ENCODE peak calls at places on chromosomes 4 and X, in nine cellular contexts. G is PC-3, M is GM23338, F is OCI-LY7, J is mammary epithelial cell, N is SK-N-SH, S is fibroblast of lung, H is GM23248, E is MM.1S. W is an unnamed sample. For H3K79me2, the result is how much of the 10 kb centered on the place peaks cover.

GRCh38 chrX:118595501-118596042 is 100.0 kb downstream of the DOCK11 start:
- DNase-seq in H (no peak), S (no peak), J (no peak), M (no peak), G (no peak), N (no peak), E (no peak), F (no peak), W (no peak)

GRCh38 chrX:103608305-103608963 is 671 bp downstream of the TCEAL3 start:
- DNase-seq in G (peak), S (no peak), M (no peak), H (peak), E (no peak), J (no peak), F (no peak), N (peak), W (no peak)

GRCh38 chrX:115366535-115366934 is 77.0 kb downstream of the LUZP4 start:
- DNase-seq in F (no peak), E (no peak), J (no peak), N (no peak), M (no peak), G (no peak), S (no peak), H (no peak), W (no peak)

GRCh38 chr4:129233691-129234090 is 137.7 kb downstream of the C4orf33 start:
- DNase-seq in M (no peak), E (no peak), F (no peak), N (no peak), J (no peak), H (no peak), G (no peak), S (no peak), W (no peak)

GRCh38 chr4:5638316-5638715 is 70.0 kb downstream of the EVC2 start:
- DNase-seq in F (no peak), N (no peak), S (no peak), M (no peak), G (peak), H (peak), E (no peak), J (peak), W (peak)

GRCh38 chr4:3820016-3820805 is 54.0 kb downstream of the ADRA2C start:
- DNase-seq in N (no peak), S (no peak), F (no peak), E (no peak), M (no peak), H (no peak), J (no peak), G (no peak), W (no peak)

GRCh38 chr4:158796370-158797140 is 27.7 kb downstream of the FNIP2 start:
- DNase-seq in M (no peak), J (peak), N (no peak), E (no peak), S (no peak), G (no peak), H (peak), F (no peak), W (peak)

GRCh38 chr4:33381806-33382205 is 2661.6 kb downstream of the PCDH7 start:
- DNase-seq in N (no peak), G (peak), E (no peak), M (no peak), S (no peak), H (no peak), F (no peak), J (no peak), W (no peak)

GRCh38 chrX:109943740-109944092 is 59.2 kb upstream of the TMEM164 start:
- DNase-seq in E (no peak), H (no peak), S (no peak), F (no peak), M (no peak), J (no peak), G (no peak), N (no peak), W (no peak)

GRCh38 chrX:1108451-1109445 is 103.7 kb downstream of the CRLF2 start:
- DNase-seq in H (no peak), S (no peak), N (no peak), E (no peak), F (no peak), M (peak), G (no peak), J (no peak), W (no peak)

GRCh38 chr4:80138556-80139538 is 58.5 kb upstream of the PRDM8 start:
- DNase-seq in G (peak), J (peak), N (no peak), H (peak), F (no peak), M (no peak), S (peak), E (peak), W (peak)

GRCh38 chr4:72701987-72702819 is 133.2 kb upstream of the ADAMTS3 start:
- DNase-seq in H (peak), S (peak), J (peak), N (peak), G (peak), M (peak), F (peak), E (peak), W (no peak)

GRCh38 chrX:1422135-1422465 is 30.2 kb upstream of the SLC25A6 start:
- DNase-seq in J (no peak), M (no peak), G (no peak), H (no peak), N (no peak), F (no peak), E (no peak), S (no peak), W (no peak)

GRCh38 chr4:168815373-168816345 is 194.4 kb downstream of the CBR4 start:
- DNase-seq in G (no peak), H (no peak), S (peak), F (no peak), N (no peak), J (no peak), M (no peak), E (no peak), W (no peak)

GRCh38 chr4:52862605-52863236 is 604 bp downstream of the RASL11B start:
- DNase-seq in N (peak), G (no peak), M (no peak), H (no peak), E (no peak), S (no peak), F (no peak), J (no peak), W (no peak)

GRCh38 chrX:105553118-105553517 is 269.2 kb upstream of the NRK start:
- DNase-seq in S (no peak), E (no peak), J (peak), H (no peak), G (no peak), M (no peak), F (no peak), N (no peak), W (no peak)

GRCh38 chr4:159358226-159358625 is 255.3 kb downstream of the RAPGEF2 start:
- DNase-seq in M (no peak), N (no peak), G (peak), H (peak), F (no peak), J (peak), E (no peak), S (peak), W (no peak)

GRCh38 chr4:53863163-53863562 is 201.2 kb downstream of the CHIC2 start:
- DNase-seq in J (no peak), E (no peak), H (peak), F (no peak), G (no peak), S (peak), M (no peak), N (no peak), W (no peak)

GRCh38 chrX:152061083-152061482 is 77.3 kb downstream of the MAGEA10 start:
- DNase-seq in G (no peak), H (no peak), N (no peak), M (no peak), S (no peak), J (no peak), F (no peak), E (no peak), W (no peak)

GRCh38 chr4:177322156-177322685 is 12.5 kb downstream of the NEIL3 start:
- DNase-seq in G (no peak), F (no peak), E (no peak), J (no peak), M (no peak), H (no peak), N (no peak), S (peak), W (no peak)

GRCh38 chr4:61753739-61754138 is 553.6 kb downstream of the ADGRL3 start:
- DNase-seq in M (no peak), E (no peak), N (no peak), F (no peak), H (no peak), G (no peak), J (no peak), S (no peak), W (no peak)

GRCh38 chr4:174119818-174120217 is 163.6 kb downstream of the FBXO8 start:
- DNase-seq in N (no peak), G (no peak), E (no peak), H (peak), J (no peak), F (no peak), M (no peak), S (no peak), W (no peak)

GRCh38 chr4:38371391-38371851 is 292.6 kb upstream of the KLF3 start:
- DNase-seq in S (peak), J (peak), H (peak), F (no peak), N (no peak), M (no peak), G (peak), E (no peak), W (peak)

GRCh38 chr4:177118596-177118995 is 191.1 kb upstream of the NEIL3 start:
- DNase-seq in J (peak), N (peak), F (no peak), M (no peak), S (peak), E (no peak), G (no peak), H (peak), W (no peak)

GRCh38 chrX:3348191-3348590 is 1.7 kb upstream of the MXRA5 start:
- DNase-seq in E (no peak), J (no peak), S (no peak), M (no peak), H (no peak), G (no peak), F (no peak), N (no peak), W (peak)

GRCh38 chrX:46920235-46920634 is 8.0 kb downstream of the JADE3 start:
- DNase-seq in J (no peak), M (no peak), S (no peak), N (no peak), E (no peak), F (no peak), H (no peak), G (no peak), W (no peak)

GRCh38 chr4:183354213-183354612 is 32.0 kb upstream of the CLDN24 start:
- DNase-seq in G (peak), M (no peak), H (no peak), N (no peak), E (no peak), J (peak), F (no peak), S (no peak), W (peak)

GRCh38 chrX:98731821-98732220 is 1678.3 kb downstream of the PCDH19 start:
- DNase-seq in J (no peak), G (no peak), M (no peak), H (no peak), F (no peak), N (no peak), E (no peak), S (no peak), W (no peak)

GRCh38 chrX:135632353-135632752 is 81.1 kb upstream of the CT45A1 start:
- DNase-seq in N (no peak), H (no peak), M (no peak), F (peak), J (no peak), G (peak), S (no peak), E (peak), W (no peak)

GRCh38 chrX:94400488-94400887 is 726.5 kb downstream of the FAM133A start:
- DNase-seq in J (peak), M (peak), H (no peak), F (no peak), E (peak), N (no peak), S (no peak), G (peak), W (peak)

GRCh38 chrX:44305921-44306320 is 37.6 kb downstream of the EFHC2 start:
- DNase-seq in H (no peak), S (peak), G (no peak), E (no peak), N (no peak), J (no peak), F (no peak), M (no peak), W (no peak)

GRCh38 chr4:82201303-82201702 is 172.5 kb downstream of the HNRNPD start:
- DNase-seq in S (no peak), H (peak), M (no peak), F (no peak), E (no peak), N (no peak), J (peak), G (peak), W (no peak)

GRCh38 chrX:18640686-18641085 is 31.2 kb downstream of the RS1 start:
- DNase-seq in G (no peak), S (no peak), M (peak), J (no peak), H (no peak), E (no peak), N (no peak), F (no peak), W (no peak)

GRCh38 chrX:6026484-6026883 is 202.2 kb downstream of the NLGN4X start:
- DNase-seq in M (peak), S (no peak), G (no peak), E (no peak), F (no peak), N (no peak), H (no peak), J (no peak), W (no peak)

GRCh38 chr4:89617256-89617655 is 219.7 kb downstream of the SNCA start:
- DNase-seq in M (no peak), G (no peak), N (no peak), S (no peak), J (no peak), E (no peak), F (no peak), H (peak), W (no peak)

GRCh38 chr4:26753642-26754041 is 107.0 kb upstream of the STIM2 start:
- DNase-seq in J (no peak), G (peak), E (no peak), N (no peak), F (no peak), M (no peak), H (peak), S (peak), W (peak)

GRCh38 chr4:126799471-126799870 is 833.3 kb upstream of the INTU start:
- DNase-seq in H (no peak), M (no peak), N (no peak), J (no peak), E (no peak), G (no peak), S (peak), F (no peak), W (no peak)

GRCh38 chrX:47176101-47176740 is 17.4 kb upstream of the UBA1 start:
- DNase-seq in E (no peak), S (no peak), H (no peak), J (no peak), N (no peak), M (no peak), F (no peak), G (no peak), W (no peak)

DNA sequence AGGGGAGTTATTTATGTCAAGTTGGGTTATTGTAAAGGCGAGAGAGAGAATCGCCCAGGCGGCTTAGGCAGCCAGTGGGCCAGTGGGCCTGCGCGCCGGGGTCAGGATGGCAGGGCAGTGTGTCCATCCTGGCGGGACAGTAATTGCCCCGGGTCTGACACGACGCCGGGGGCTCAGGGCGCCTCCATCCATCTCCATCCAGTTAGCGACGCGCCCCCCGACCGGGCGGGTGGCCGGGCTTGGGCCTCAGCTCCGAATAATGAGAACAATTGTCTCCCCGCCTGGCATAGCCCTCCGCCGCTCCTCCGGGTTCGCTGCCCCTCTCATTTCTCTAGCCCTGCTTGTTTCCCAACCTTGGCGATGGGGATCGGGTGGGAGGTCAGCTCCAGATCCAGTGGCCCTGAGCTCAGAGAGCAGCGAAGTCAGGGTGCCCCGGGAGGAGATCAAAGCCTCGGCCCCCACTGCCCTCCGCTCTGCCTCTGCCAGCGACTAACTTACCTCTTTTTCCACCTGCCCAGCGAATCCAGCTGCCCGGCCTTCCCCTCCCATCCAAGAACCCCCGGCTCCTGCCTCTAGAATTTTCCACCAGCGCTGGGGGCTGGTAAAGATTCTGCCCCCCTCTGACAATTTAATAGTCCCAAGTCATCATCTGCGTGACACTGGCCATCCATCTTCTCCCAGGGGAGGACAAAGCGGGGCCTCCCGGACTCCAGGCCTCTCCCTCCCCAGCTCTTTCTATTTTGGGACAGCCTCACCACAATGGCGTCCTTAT is 56.9 kb upstream of the TMEM33 start:
- DNase-seq in E (no peak), J (no peak), F (no peak), G (no peak), N (peak), M (peak), S (no peak), H (no peak), W (no peak)
- H3K4me2 ChIP-seq in E (no peak), J (no peak), F (no peak), G (no peak), N (no peak), M (peak), S (no peak), H (no peak), W (peak)

DNA sequence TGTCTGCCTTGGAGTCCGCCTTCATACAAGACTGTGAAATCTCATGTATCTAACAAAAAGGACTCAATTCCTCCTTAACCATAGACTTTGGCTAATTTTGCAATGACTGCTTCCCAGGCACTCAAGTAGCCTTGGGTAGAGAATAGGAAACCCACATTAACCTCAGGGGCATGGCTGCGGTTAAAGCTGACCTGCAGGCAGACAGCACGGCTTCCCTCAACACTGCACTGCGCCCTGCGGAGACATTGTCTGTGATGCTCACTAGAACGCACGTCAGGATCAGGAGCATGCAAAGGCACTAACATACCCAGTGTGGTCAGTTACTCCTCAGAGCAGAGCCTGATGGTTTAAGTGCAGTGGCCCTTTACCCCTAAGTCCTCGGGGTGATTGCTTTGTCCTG is 10.3 kb upstream of the GPR143 start:
- DNase-seq in J (no peak), E (peak), M (no peak), S (no peak), G (no peak), F (no peak), H (no peak), N (no peak), W (no peak)
- H3K79me2 ChIP-seq in J (under half), E (under half), M (under half), S (under half), G (under half), F (under half), H (under half), N (under half), W (under half)

GRCh38 chr4:153523171-153523757 is 57.1 kb downstream of the TMEM131L start:
- DNase-seq in G (no peak), E (no peak), H (no peak), N (no peak), J (no peak), S (no peak), M (no peak), F (peak), W (no peak)
- H3K4me2 ChIP-seq in G (no peak), E (no peak), H (no peak), N (no peak), J (no peak), S (no peak), M (no peak), F (peak), W (no peak)

GRCh38 chr4:42132099-42132498 is 20.4 kb downstream of the BEND4 start:
- DNase-seq in S (no peak), E (no peak), J (no peak), M (peak), H (no peak), N (no peak), G (no peak), F (no peak), W (no peak)
- H3K79me2 ChIP-seq in S (under half), E (under half), J (under half), M (half or more), H (under half), N (under half), G (under half), F (half or more), W (under half)

GRCh38 chrX:153921511-153922285 is 4.4 kb downstream of the ARHGAP4 start:
- DNase-seq in E (no peak), H (peak), G (no peak), S (no peak), F (no peak), J (no peak), N (peak), M (no peak), W (no peak)
- H3K4me2 ChIP-seq in E (no peak), H (no peak), G (no peak), S (no peak), F (no peak), J (peak), N (no peak), M (no peak), W (no peak)

GRCh38 chrX:79130857-79131256 is 13.6 kb upstream of the GPR174 start:
- DNase-seq in J (no peak), G (no peak), F (no peak), S (no peak), E (no peak), H (no peak), N (no peak), M (peak), W (no peak)
- H3K79me2 ChIP-seq in J (under half), G (under half), F (under half), S (under half), E (under half), H (under half), N (under half), M (under half), W (under half)

GRCh38 chr4:24801136-24801855 is 5.9 kb downstream of the SOD3 start:
- DNase-seq in F (no peak), S (no peak), M (no peak), N (no peak), H (no peak), E (no peak), J (no peak), G (no peak), W (no peak)
- H3K4me2 ChIP-seq in F (no peak), S (no peak), M (peak), N (no peak), H (peak), E (no peak), J (no peak), G (no peak), W (no peak)

GRCh38 chrX:10030570-10030969 is 63.4 kb downstream of the CLDN34 start:
- DNase-seq in H (peak), N (no peak), J (no peak), M (no peak), F (no peak), E (no peak), S (peak), G (peak), W (peak)
- H3K79me2 ChIP-seq in H (half or more), N (under half), J (under half), M (under half), F (under half), E (under half), S (under half), G (half or more), W (under half)

W was measured in trophoblast cell.